ENCODE peak calls at places on chromosomes 2 and 18, in six cellular contexts. O, D, S, N, K and J are unnamed samples.

GRCh38 chr2:177929662-177930522 is 142.7 kb downstream of the PDE11A start:
- DNase-seq in O (no peak), D (no peak), S (no peak), N (no peak), K (no peak), J (no peak)

GRCh38 chr2:44244135-44244871 is 31.0 kb upstream of the SLC3A1 start:
- DNase-seq in O (peak; percentile 51), D (no peak), S (no peak), N (peak; percentile 91), K (no peak), J (peak; percentile 84)

GRCh38 chr2:67234443-67234842 is 162.7 kb upstream of the ETAA1 start:
- DNase-seq in O (no peak), D (no peak), S (no peak), N (peak; percentile 30), K (no peak), J (no peak)

GRCh38 chr2:49033394-49033793 is 120.9 kb downstream of the FSHR start:
- DNase-seq in O (no peak), D (no peak), S (no peak), N (no peak), K (no peak), J (no peak)

GRCh38 chr18:45920367-45920766 is 46.8 kb downstream of the EPG5 start:
- DNase-seq in O (peak; percentile 77), D (no peak), S (peak; percentile 44), N (peak; percentile 67), K (peak; percentile 93), J (peak; percentile 27)

GRCh38 chr2:231343988-231344387 is 51.5 kb upstream of the B3GNT7 start:
- DNase-seq in O (no peak), D (no peak), S (no peak), N (no peak), K (no peak), J (no peak)

GRCh38 chr2:62196278-62196901 is 475 bp downstream of the B3GNT2 start:
- DNase-seq in O (peak; percentile 83), D (no peak), S (no peak), N (peak; percentile 19), K (peak; percentile 86), J (no peak)

GRCh38 chr2:126831234-126832005 is 67.3 kb upstream of the TEX51 start:
- DNase-seq in O (no peak), D (no peak), S (no peak), N (no peak), K (no peak), J (no peak)

GRCh38 chr2:81077396-81077795 is 772.8 kb upstream of the LRRTM1 start:
- DNase-seq in O (no peak), D (no peak), S (no peak), N (no peak), K (no peak), J (no peak)

GRCh38 chr18:8901019-8901418 is 195.7 kb downstream of the MTCL1 start:
- DNase-seq in O (no peak), D (no peak), S (no peak), N (no peak), K (no peak), J (no peak)

GRCh38 chr18:36862182-36862581 is 33.3 kb downstream of the KIAA1328 start:
- DNase-seq in O (no peak), D (no peak), S (no peak), N (no peak), K (no peak), J (no peak)

GRCh38 chr2:75592888-75593287 is 32.1 kb upstream of the EVA1A start:
- DNase-seq in O (no peak), D (no peak), S (no peak), N (no peak), K (no peak), J (no peak)

GRCh38 chr2:215982465-215982875 is 30.9 kb downstream of the MREG start:
- DNase-seq in O (no peak), D (no peak), S (no peak), N (no peak), K (no peak), J (no peak)

GRCh38 chr2:15149063-15149462 is 412.1 kb downstream of the NBAS start:
- DNase-seq in O (no peak), D (no peak), S (no peak), N (no peak), K (no peak), J (no peak)

GRCh38 chr2:240024766-240025165 is 376 bp downstream of the NDUFA10 start:
- DNase-seq in O (peak; percentile 51), D (no peak), S (no peak), N (no peak), K (no peak), J (peak; percentile 8)